ENCODE peak calls at places on chromosomes 13 and 19, in nine cellular contexts. One of them, this sample, is unnamed.

GRCh38 chr13:75636339-75637095 is 387 bp downstream of the LMO7 start:
- DNase-seq in left lung: peak
- DNase-seq in AG09319: no peak
- DNase-seq in cerebellar cortex: no peak
- DNase-seq in left ventricle myocardium inferior: peak
- DNase-seq in stimulated activated CD8-positive, alpha-beta memory T cell treated with anti-CD3 and anti-CD28 coated beads, Interleukin-15, amount 100 ng/mL, for 24 hours: no peak
- DNase-seq in heart right ventricle: peak
- DNase-seq in HTR-8/SVneo: peak
- DNase-seq in activated gamma-delta T cell treated with Interleukin-2 at 50 U/mL for 16 hours: peak
- DNase-seq in this sample: peak

GRCh38 chr19:4575267-4575793 is 15.8 kb upstream of the SEMA6B start:
- DNase-seq in stimulated activated CD8-positive, alpha-beta memory T cell treated with anti-CD3 and anti-CD28 coated beads, Interleukin-15, amount 100 ng/mL, for 24 hours: no peak
- DNase-seq in activated gamma-delta T cell treated with Interleukin-2 at 50 U/mL for 16 hours: no peak
- DNase-seq in left ventricle myocardium inferior: peak
- DNase-seq in AG09319: peak
- DNase-seq in left lung: peak
- DNase-seq in HTR-8/SVneo: peak
- DNase-seq in heart right ventricle: peak
- DNase-seq in cerebellar cortex: no peak
- DNase-seq in this sample: no peak

GRCh38 chr13:95684463-95684862 is 7.5 kb downstream of the DNAJC3 start:
- DNase-seq in left ventricle myocardium inferior: no peak
- DNase-seq in stimulated activated CD8-positive, alpha-beta memory T cell treated with anti-CD3 and anti-CD28 coated beads, Interleukin-15, amount 100 ng/mL, for 24 hours: no peak
- DNase-seq in heart right ventricle: no peak
- DNase-seq in cerebellar cortex: no peak
- DNase-seq in activated gamma-delta T cell treated with Interleukin-2 at 50 U/mL for 16 hours: no peak
- DNase-seq in left lung: no peak
- DNase-seq in HTR-8/SVneo: no peak
- DNase-seq in AG09319: no peak
- DNase-seq in this sample: no peak

GRCh38 chr13:30338331-30338851 is 31.0 kb upstream of the KATNAL1 start:
- DNase-seq in cerebellar cortex: no peak
- DNase-seq in heart right ventricle: no peak
- DNase-seq in activated gamma-delta T cell treated with Interleukin-2 at 50 U/mL for 16 hours: no peak
- DNase-seq in left ventricle myocardium inferior: no peak
- DNase-seq in HTR-8/SVneo: no peak
- DNase-seq in stimulated activated CD8-positive, alpha-beta memory T cell treated with anti-CD3 and anti-CD28 coated beads, Interleukin-15, amount 100 ng/mL, for 24 hours: no peak
- DNase-seq in left lung: no peak
- DNase-seq in AG09319: no peak
- DNase-seq in this sample: no peak

GRCh38 chr13:23655321-23655720 is 85.1 kb downstream of the TNFRSF19 start:
- DNase-seq in activated gamma-delta T cell treated with Interleukin-2 at 50 U/mL for 16 hours: no peak
- DNase-seq in left ventricle myocardium inferior: no peak
- DNase-seq in left lung: no peak
- DNase-seq in heart right ventricle: no peak
- DNase-seq in HTR-8/SVneo: no peak
- DNase-seq in AG09319: no peak
- DNase-seq in stimulated activated CD8-positive, alpha-beta memory T cell treated with anti-CD3 and anti-CD28 coated beads, Interleukin-15, amount 100 ng/mL, for 24 hours: no peak
- DNase-seq in cerebellar cortex: no peak
- DNase-seq in this sample: no peak

GRCh38 chr19:51127755-51128154 is 3.0 kb downstream of the SIGLEC9 start:
- DNase-seq in cerebellar cortex: no peak
- DNase-seq in AG09319: no peak
- DNase-seq in left lung: peak
- DNase-seq in heart right ventricle: peak
- DNase-seq in left ventricle myocardium inferior: no peak
- DNase-seq in activated gamma-delta T cell treated with Interleukin-2 at 50 U/mL for 16 hours: peak
- DNase-seq in HTR-8/SVneo: peak
- DNase-seq in stimulated activated CD8-positive, alpha-beta memory T cell treated with anti-CD3 and anti-CD28 coated beads, Interleukin-15, amount 100 ng/mL, for 24 hours: no peak
- DNase-seq in this sample: peak

GRCh38 chr19:5867201-5868136 is 2.9 kb downstream of the FUT5 start:
- DNase-seq in left lung: no peak
- DNase-seq in left ventricle myocardium inferior: no peak
- DNase-seq in cerebellar cortex: no peak
- DNase-seq in stimulated activated CD8-positive, alpha-beta memory T cell treated with anti-CD3 and anti-CD28 coated beads, Interleukin-15, amount 100 ng/mL, for 24 hours: no peak
- DNase-seq in AG09319: no peak
- DNase-seq in HTR-8/SVneo: no peak
- DNase-seq in activated gamma-delta T cell treated with Interleukin-2 at 50 U/mL for 16 hours: no peak
- DNase-seq in heart right ventricle: no peak
- DNase-seq in this sample: no peak

GRCh38 chr19:10412257-10412977 is 7.9 kb upstream of the PDE4A start:
- DNase-seq in left lung: no peak
- DNase-seq in AG09319: no peak
- DNase-seq in heart right ventricle: no peak
- DNase-seq in left ventricle myocardium inferior: no peak
- DNase-seq in stimulated activated CD8-positive, alpha-beta memory T cell treated with anti-CD3 and anti-CD28 coated beads, Interleukin-15, amount 100 ng/mL, for 24 hours: no peak
- DNase-seq in cerebellar cortex: no peak
- DNase-seq in HTR-8/SVneo: no peak
- DNase-seq in activated gamma-delta T cell treated with Interleukin-2 at 50 U/mL for 16 hours: no peak
- DNase-seq in this sample: no peak

GRCh38 chr13:106612688-106613087 is 44.8 kb upstream of the ARGLU1 start:
- DNase-seq in HTR-8/SVneo: no peak
- DNase-seq in AG09319: no peak
- DNase-seq in cerebellar cortex: no peak
- DNase-seq in stimulated activated CD8-positive, alpha-beta memory T cell treated with anti-CD3 and anti-CD28 coated beads, Interleukin-15, amount 100 ng/mL, for 24 hours: no peak
- DNase-seq in left lung: no peak
- DNase-seq in left ventricle myocardium inferior: peak
- DNase-seq in heart right ventricle: peak
- DNase-seq in activated gamma-delta T cell treated with Interleukin-2 at 50 U/mL for 16 hours: no peak
- DNase-seq in this sample: peak

GRCh38 chr13:95865080-95865597 is 188.1 kb downstream of the UGGT2 start:
- DNase-seq in AG09319: no peak
- DNase-seq in heart right ventricle: no peak
- DNase-seq in left lung: no peak
- DNase-seq in activated gamma-delta T cell treated with Interleukin-2 at 50 U/mL for 16 hours: no peak
- DNase-seq in stimulated activated CD8-positive, alpha-beta memory T cell treated with anti-CD3 and anti-CD28 coated beads, Interleukin-15, amount 100 ng/mL, for 24 hours: no peak
- DNase-seq in HTR-8/SVneo: no peak
- DNase-seq in left ventricle myocardium inferior: no peak
- DNase-seq in cerebellar cortex: no peak
- DNase-seq in this sample: no peak

This sample was measured in upper lobe of right lung.